ENCODE peak calls at places on chromosomes 7 and 10, in four cellular contexts. E is heart left ventricle, V is brain microvascular endothelial cell, H is A549. A is an unnamed sample.

GRCh38 chr7:30734497-30734896 is 17.4 kb upstream of the INMT start:
- DNase-seq in V (no peak), H (no peak), E (no peak), A (no peak)

GRCh38 chr10:70758757-70759514 is 26.2 kb downstream of the TBATA start:
- DNase-seq in V (peak; percentile 69), E (peak; percentile 73), H (peak; percentile 59), A (peak; percentile 88)

GRCh38 chr7:32163141-32163806 is 93.1 kb upstream of the PDE1C start:
- DNase-seq in H (peak; percentile 54), V (peak; percentile 94), E (peak; percentile 74), A (no peak)

GRCh38 chr10:91536101-91536500 is 96.8 kb downstream of the PPP1R3C start:
- DNase-seq in E (peak; percentile 70), H (no peak), V (no peak), A (peak; percentile 75)

GRCh38 chr10:73043766-73044377 is 52.8 kb downstream of the P4HA1 start:
- DNase-seq in V (no peak), H (no peak), E (no peak), A (no peak)

GRCh38 chr10:10164845-10165244 is 852.8 kb upstream of the CELF2 start:
- DNase-seq in E (no peak), V (no peak), H (no peak), A (no peak)

GRCh38 chr7:55245271-55245723 is 119.8 kb upstream of the LANCL2 start:
- DNase-seq in H (no peak), V (peak; percentile 93), E (no peak), A (no peak)

GRCh38 chr7:27605689-27606269 is 56.9 kb downstream of the HIBADH start:
- DNase-seq in H (peak; percentile 22), V (peak; percentile 41), E (no peak), A (no peak)

GRCh38 chr7:92057375-92057774 is 76.9 kb downstream of the CYP51A1 start:
- DNase-seq in H (no peak), V (no peak), E (no peak), A (peak; percentile 47)

GRCh38 chr10:133278577-133279265 is 2.1 kb upstream of the ADAM8 start:
- DNase-seq in V (peak; percentile 42), H (no peak), E (no peak), A (peak; percentile 52)

GRCh38 chr7:146116452-146117219 is at the start of gene CNTNAP2:
- DNase-seq in H (no peak), V (peak; percentile 35), E (no peak), A (peak; percentile 16)

DNA sequence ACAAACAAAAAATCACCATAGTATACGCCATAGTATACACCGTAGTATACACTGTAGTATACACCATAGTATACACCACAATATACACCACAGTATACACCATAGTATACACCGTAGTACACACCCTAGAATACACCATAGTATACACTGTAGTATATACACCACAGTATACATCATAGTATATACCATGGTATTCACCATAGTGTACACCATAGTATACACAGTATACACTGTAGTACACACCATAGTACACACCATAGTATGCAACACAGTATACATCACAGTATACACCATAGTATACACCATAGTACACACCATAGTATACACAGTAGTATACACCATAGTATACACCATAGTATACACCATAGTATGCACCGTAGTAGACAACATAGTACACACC is 157.6 kb upstream of the ADARB2 start:
- DNase-seq in V (no peak), H (no peak), E (no peak), A (no peak)
- H3K27ac ChIP-seq in V (no peak overlapping the region), H (no peak overlapping the region), E (no peak overlapping the region), A (no peak overlapping the region)

DNA sequence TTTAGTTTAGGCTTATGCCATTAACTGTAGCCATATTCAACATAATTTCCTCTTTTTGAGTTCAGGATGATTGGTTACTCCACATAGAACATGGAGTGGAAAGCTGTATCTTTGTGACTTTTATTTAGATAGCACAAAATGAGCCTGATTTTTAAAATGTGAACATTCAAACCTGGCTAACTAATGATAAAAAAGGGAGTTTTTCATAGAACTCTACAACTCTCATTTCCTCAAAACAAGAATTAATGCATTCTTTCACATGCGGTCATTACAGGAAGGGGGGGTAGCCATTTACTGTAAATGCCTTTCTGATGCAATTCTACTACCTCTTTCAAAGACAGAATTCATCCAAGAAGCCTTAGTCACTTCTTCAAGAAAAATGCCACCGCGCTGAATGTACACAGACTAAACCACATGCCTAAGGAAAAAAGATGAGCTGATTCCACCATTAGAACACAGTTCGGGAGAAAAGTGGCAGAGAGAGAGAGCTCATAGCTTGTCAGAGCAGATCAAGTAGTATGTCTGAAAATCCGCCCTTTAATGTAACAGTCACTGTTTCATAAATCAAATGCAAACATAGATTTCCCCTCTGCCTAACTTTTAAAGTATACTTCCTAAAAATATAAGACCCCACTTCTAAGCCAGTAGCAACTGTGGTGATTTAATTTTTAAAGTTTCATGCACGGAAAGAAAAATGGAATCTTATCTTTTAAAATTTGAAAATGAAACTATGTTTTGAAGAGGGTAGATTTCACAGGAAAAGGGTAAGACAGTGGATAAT is 226.4 kb upstream of the KLF14 start:
- DNase-seq in H (peak; percentile 59), V (peak; percentile 97), E (no peak), A (no peak)
- H3K4me3 ChIP-seq in H (peak overlapping the region; percentile 44), V (peak overlapping the region; percentile 39), E (peak overlapping the region; percentile 56), A (no peak overlapping the region)

GRCh38 chr7:23811540-23811939 is 101.5 kb downstream of the STK31 start:
- DNase-seq in E (no peak), V (no peak), H (no peak), A (no peak)
- TF ChIP-seq CTCF in E (peak; percentile 36), V (peak; percentile 46), H (no peak), A (no peak)

GRCh38 chr10:102131286-102132170 is 1.3 kb upstream of the PPRC1 start:
- DNase-seq in H (no peak), E (no peak), V (peak; percentile 52), A (no peak)
- H3K27ac ChIP-seq in H (peak overlapping the region; percentile 38), E (no peak overlapping the region), V (peak overlapping the region; percentile 31), A (no peak overlapping the region)

GRCh38 chr10:49611815-49612512 is 1.9 kb downstream of the SLC18A3 start:
- DNase-seq in E (no peak), H (no peak), V (no peak), A (no peak)

GRCh38 chr10:49610735-49611165 is 640 bp downstream of the SLC18A3 start:
- DNase-seq in V (no peak), H (no peak), E (no peak), A (no peak)

GRCh38 chr10:49612513-49613159 is 1.2 kb upstream of the CHAT start:
- DNase-seq in V (no peak), H (no peak), E (no peak), A (no peak)

GRCh38 chr10:49610015-49610734 is at the start of gene SLC18A3:
- DNase-seq in V (no peak), E (no peak), H (no peak), A (no peak)

DNA sequence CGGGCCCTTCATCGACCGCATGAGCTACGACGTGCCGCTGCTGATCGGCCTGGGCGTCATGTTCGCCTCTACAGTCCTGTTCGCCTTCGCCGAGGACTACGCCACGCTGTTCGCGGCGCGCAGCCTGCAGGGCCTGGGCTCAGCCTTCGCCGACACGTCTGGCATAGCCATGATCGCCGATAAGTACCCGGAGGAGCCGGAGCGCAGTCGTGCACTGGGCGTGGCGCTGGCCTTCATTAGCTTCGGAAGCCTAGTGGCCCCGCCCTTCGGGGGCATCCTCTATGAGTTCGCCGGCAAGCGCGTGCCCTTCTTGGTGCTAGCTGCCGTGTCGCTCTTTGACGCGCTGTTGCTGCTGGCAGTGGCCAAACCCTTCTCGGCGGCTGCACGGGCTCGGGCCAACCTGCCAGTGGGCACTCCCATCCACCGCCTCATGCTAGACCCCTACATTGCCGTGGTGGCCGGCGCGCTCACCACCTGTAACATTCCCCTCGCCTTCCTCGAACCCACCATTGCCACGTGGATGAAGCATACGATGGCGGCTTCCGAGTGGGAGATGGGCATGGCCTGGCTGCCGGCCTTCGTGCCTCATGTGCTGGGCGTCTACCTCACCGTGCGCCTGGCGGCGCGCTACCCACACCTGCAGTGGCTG is 1.2 kb downstream of the SLC18A3 start:
- DNase-seq in H (no peak), V (no peak), E (no peak), A (no peak)
- H3K4me3 ChIP-seq in H (no peak overlapping the region), V (no peak overlapping the region), E (no peak overlapping the region), A (no peak overlapping the region)

DNA sequence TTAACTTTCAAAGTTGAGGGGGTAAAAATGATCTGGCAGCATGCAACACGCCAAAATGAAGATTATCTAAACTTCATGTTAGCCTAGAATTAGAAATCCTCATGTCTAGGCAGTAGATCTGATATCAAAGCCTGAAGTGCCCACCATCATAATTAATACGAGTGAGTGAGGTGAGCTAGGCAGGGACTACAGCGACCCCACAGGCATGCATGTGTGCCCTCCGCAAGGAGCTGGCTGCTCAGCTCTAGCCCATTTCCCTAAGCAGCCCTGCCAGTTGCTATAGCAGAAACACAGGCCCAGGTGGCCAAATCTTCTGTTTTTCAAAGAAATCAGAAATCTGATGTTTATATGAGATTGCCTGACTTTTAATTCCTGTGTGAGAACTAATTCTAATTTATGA is 93.1 kb upstream of the IFRD1 start:
- DNase-seq in V (no peak), H (no peak), E (no peak), A (no peak)
- TF ChIP-seq CTCF in V (no peak), H (no peak), E (no peak), A (no peak)

GRCh38 chr7:80835251-80835650 is 83.6 kb downstream of the SEMA3C start:
- DNase-seq in E (no peak), V (no peak), H (no peak), A (no peak)
- H3K27ac ChIP-seq in E (no peak overlapping the region), V (no peak overlapping the region), H (peak overlapping the region; percentile 23), A (no peak overlapping the region)

GRCh38 chr10:31322647-31323046 is 3.6 kb downstream of the ZEB1 start:
- DNase-seq in H (no peak), E (no peak), V (no peak), A (no peak)
- H3K4me3 ChIP-seq in H (no peak overlapping the region), E (peak overlapping the region; percentile 76), V (no peak overlapping the region), A (no peak overlapping the region)

A was measured in testis.